ENCODE peak calls at places on chromosomes 12 and 14, in four cellular contexts. E is mesothelial cell of epicardium, R is psoas muscle, O is IMR-90. P is an unnamed sample.

GRCh38 chr14:101134161-101134631 is 230.7 kb upstream of the RTL1 start:
- DNase-seq in E (no peak), R (no peak), O (no peak), P (no peak)

GRCh38 chr12:27081668-27082091 is 698 bp downstream of the C12orf71 start:
- DNase-seq in E (no peak), R (no peak), O (peak; percentile 15), P (no peak)

GRCh38 chr12:115209230-115209629 is 525.3 kb upstream of the TBX3 start:
- DNase-seq in E (no peak), R (no peak), O (no peak), P (no peak)

GRCh38 chr12:114742363-114742762 is 58.4 kb upstream of the TBX3 start:
- DNase-seq in E (no peak), R (no peak), O (no peak), P (no peak)

GRCh38 chr14:101072531-101072930 is 169.0 kb upstream of the RTL1 start:
- DNase-seq in E (peak; percentile 36), R (no peak), O (peak; percentile 30), P (no peak)

GRCh38 chr12:27493260-27493935 is 30.6 kb upstream of the PPFIBP1 start:
- DNase-seq in E (no peak), R (no peak), O (peak; percentile 2), P (no peak)

GRCh38 chr12:91202390-91202789 is 19.8 kb upstream of the DCN start:
- DNase-seq in E (no peak), R (no peak), O (no peak), P (no peak)

GRCh38 chr14:78074546-78074945 is 95.6 kb upstream of the NRXN3 start:
- DNase-seq in E (no peak), R (no peak), O (no peak), P (no peak)

GRCh38 chr12:16454481-16454880 is 107.0 kb downstream of the MGST1 start:
- DNase-seq in E (no peak), R (no peak), O (peak; percentile 51), P (no peak)

GRCh38 chr14:73576391-73576790 is 7.4 kb downstream of the ACOT2 start:
- DNase-seq in E (no peak), R (no peak), O (peak; percentile 5), P (no peak)

GRCh38 chr12:31724597-31724996 is 4.2 kb downstream of the AMN1 start:
- DNase-seq in E (no peak), R (no peak), O (no peak), P (no peak)

GRCh38 chr12:5503774-5504173 is 71.9 kb downstream of the NTF3 start:
- DNase-seq in E (peak; percentile 70), R (no peak), O (no peak), P (no peak)

GRCh38 chr12:115118177-115118724 is 434.3 kb upstream of the TBX3 start:
- DNase-seq in E (no peak), R (no peak), O (peak; percentile 27), P (no peak)

GRCh38 chr14:97382616-97383226 is 585.5 kb downstream of the VRK1 start:
- DNase-seq in E (no peak), R (no peak), O (no peak), P (no peak)

GRCh38 chr14:43019826-43020225 is 1413.2 kb downstream of the LRFN5 start:
- DNase-seq in E (no peak), R (no peak), O (no peak), P (no peak)

GRCh38 chr12:106094304-106094703 is 44.5 kb downstream of the NUAK1 start:
- DNase-seq in E (no peak), R (no peak), O (no peak), P (no peak)

GRCh38 chr12:124172646-124173045 is 122.2 kb upstream of the RFLNA start:
- DNase-seq in E (no peak), R (no peak), O (no peak), P (no peak)

GRCh38 chr12:112798019-112798760 is 6.6 kb downstream of the RPH3A start:
- DNase-seq in E (no peak), R (no peak), O (no peak), P (peak; percentile 16)

GRCh38 chr12:2138871-2139308 is 86.1 kb downstream of the CACNA1C start:
- DNase-seq in E (no peak), R (no peak), O (peak; percentile 43), P (no peak)

GRCh38 chr12:38144601-38145436 is 171.8 kb upstream of the ALG10B start:
- DNase-seq in E (no peak), R (no peak), O (no peak), P (no peak)

P was measured in GF-D8.